ENCODE peak calls at places on chromosomes 16 and 17, in six cellular contexts. Z, R, P, K, W and X are unnamed samples.

GRCh38 chr17:15941781-15942180 is 3.1 kb upstream of the ADORA2B start:
- DNase-seq in W (peak), Z (no peak), K (no peak), P (no peak), R (no peak), X (peak)

GRCh38 chr16:57042157-57043111 is 49.9 kb upstream of the CPNE2 start:
- DNase-seq in P (no peak), W (peak), Z (no peak), R (no peak), K (no peak), X (peak)

GRCh38 chr17:17494499-17495447 is 1.4 kb downstream of the RASD1 start:
- DNase-seq in R (peak), K (peak), W (peak), Z (peak), P (peak), X (no peak)

GRCh38 chr17:66847704-66848103 is 12.8 kb downstream of the CACNG5 start:
- DNase-seq in Z (no peak), K (no peak), W (no peak), R (no peak), P (no peak), X (no peak)

GRCh38 chr16:88753191-88753590 is 31.8 kb downstream of the PIEZO1 start:
- DNase-seq in K (no peak), Z (no peak), R (no peak), W (no peak), P (no peak), X (no peak)

GRCh38 chr17:17928422-17929386 is 43.5 kb downstream of the TOM1L2 start:
- DNase-seq in Z (no peak), R (no peak), K (no peak), P (no peak), W (no peak), X (no peak)

GRCh38 chr17:57892146-57892819 is 42.4 kb upstream of the MRPS23 start:
- DNase-seq in W (peak), R (peak), K (peak), Z (peak), P (peak), X (peak)

GRCh38 chr17:17570207-17570797 is 21.2 kb downstream of the PEMT start:
- DNase-seq in R (no peak), K (no peak), W (peak), P (peak), Z (peak), X (peak)

GRCh38 chr17:57315061-57315851 is 58.9 kb downstream of the MSI2 start:
- DNase-seq in R (no peak), Z (no peak), W (no peak), P (no peak), K (no peak), X (no peak)

GRCh38 chr17:56678249-56679144 is 85.0 kb downstream of the NOG start:
- DNase-seq in P (peak), Z (no peak), R (no peak), W (no peak), K (no peak), X (no peak)

GRCh38 chr17:81067331-81067730 is 32.4 kb downstream of the BAIAP2 start:
- DNase-seq in R (no peak), P (no peak), W (peak), K (no peak), Z (no peak), X (no peak)

GRCh38 chr17:54947396-54947795 is 21.1 kb downstream of the COX11 start:
- DNase-seq in P (no peak), K (no peak), W (no peak), R (no peak), Z (no peak), X (no peak)

GRCh38 chr17:75950850-75951554 is 10.2 kb upstream of the FBF1 start:
- DNase-seq in P (no peak), R (no peak), Z (no peak), W (peak), K (peak), X (no peak)

GRCh38 chr17:3738562-3739295 is 15.0 kb downstream of the HASPIN start:
- DNase-seq in P (peak), Z (no peak), W (no peak), K (no peak), R (no peak), X (peak)

GRCh38 chr16:72367841-72368240 is 195.9 kb upstream of the PMFBP1 start:
- DNase-seq in P (peak), W (no peak), R (no peak), Z (no peak), K (peak), X (no peak)

GRCh38 chr16:22183901-22184614 is 21.8 kb downstream of the SDR42E2 start:
- DNase-seq in Z (no peak), P (no peak), R (no peak), W (peak), K (no peak), X (no peak)

GRCh38 chr17:73013816-73014663 is 78.4 kb downstream of the SLC39A11 start:
- DNase-seq in R (no peak), K (no peak), W (peak), Z (no peak), P (peak), X (peak)

GRCh38 chr16:49547448-49547847 is 173.8 kb downstream of the C16orf78 start:
- DNase-seq in R (no peak), P (no peak), K (no peak), W (no peak), Z (no peak), X (no peak)

GRCh38 chr16:21302898-21303528 is 24.9 kb upstream of the CRYM start:
- DNase-seq in R (peak), P (peak), W (peak), Z (no peak), K (peak), X (peak)

GRCh38 chr16:75758215-75758614 is 31.9 kb upstream of the CPHXL start:
- DNase-seq in K (peak), W (peak), Z (no peak), R (no peak), P (peak), X (peak)

GRCh38 chr17:80586464-80587228 is 42.0 kb downstream of the RPTOR start:
- DNase-seq in R (no peak), K (no peak), W (peak), P (peak), Z (peak), X (no peak)

GRCh38 chr17:40602445-40603443 is 37.5 kb upstream of the CCR7 start:
- DNase-seq in R (no peak), P (no peak), Z (no peak), W (no peak), K (no peak), X (no peak)

GRCh38 chr16:89827383-89828198 is 684 bp upstream of the SPIRE2 start:
- DNase-seq in W (peak), Z (peak), P (peak), R (no peak), K (peak), X (peak)

GRCh38 chr17:10776372-10776771 is 27.5 kb downstream of the TMEM238L start:
- DNase-seq in R (no peak), W (no peak), Z (no peak), K (no peak), P (no peak), X (no peak)

GRCh38 chr17:61139219-61139618 is 260.4 kb upstream of the TBX2 start:
- DNase-seq in W (peak), Z (no peak), K (peak), R (peak), P (peak), X (peak)

GRCh38 chr17:17127156-17127555 is 79.0 kb downstream of the PLD6 start:
- DNase-seq in K (no peak), P (no peak), R (no peak), W (no peak), Z (no peak), X (no peak)

GRCh38 chr16:89122322-89122831 is 28.7 kb downstream of the ACSF3 start:
- DNase-seq in Z (no peak), W (no peak), K (no peak), R (no peak), P (no peak), X (no peak)

GRCh38 chr17:50440172-50440837 is 14.3 kb downstream of the ACSF2 start:
- DNase-seq in Z (peak), R (no peak), W (no peak), K (no peak), P (no peak), X (no peak)

GRCh38 chr16:4316103-4316731 is 350 bp downstream of the GLIS2 start:
- DNase-seq in R (no peak), P (peak), K (no peak), Z (no peak), W (no peak), X (peak)

GRCh38 chr16:74521691-74522090 is 85.2 kb downstream of the GLG1 start:
- DNase-seq in Z (no peak), P (peak), K (peak), R (no peak), W (peak), X (peak)

GRCh38 chr16:16063685-16064084 is 114.3 kb downstream of the ABCC1 start:
- DNase-seq in P (no peak), R (no peak), Z (no peak), K (no peak), W (no peak), X (no peak)

GRCh38 chr17:62017496-62017895 is 47.6 kb downstream of the MED13 start:
- DNase-seq in W (peak), R (no peak), K (peak), P (peak), Z (no peak), X (no peak)

GRCh38 chr16:11359370-11359769 is 14.1 kb downstream of the RMI2 start:
- DNase-seq in K (peak), Z (peak), P (peak), R (no peak), W (peak), X (peak)

GRCh38 chr17:73902416-73903181 is 258.4 kb upstream of the SDK2 start:
- DNase-seq in P (no peak), R (peak), W (no peak), K (no peak), Z (no peak), X (no peak)

GRCh38 chr16:3966681-3967080 is 86.2 kb upstream of the CREBBP start:
- DNase-seq in Z (no peak), K (no peak), P (no peak), R (no peak), W (no peak), X (no peak)

GRCh38 chr16:55703003-55704001 is 47.5 kb downstream of the SLC6A2 start:
- DNase-seq in Z (peak), K (peak), P (peak), W (peak), R (no peak), X (peak)

GRCh38 chr16:6827931-6828330 is 504.7 kb upstream of the RBFOX1 start:
- DNase-seq in Z (no peak), K (no peak), P (no peak), R (no peak), W (no peak), X (no peak)

GRCh38 chr16:67372664-67373063 is 20.6 kb downstream of the TPPP3 start:
- DNase-seq in Z (no peak), W (peak), R (no peak), K (peak), P (peak), X (peak)

GRCh38 chr16:1428511-1428910 is 2.4 kb upstream of the PERCC1 start:
- DNase-seq in K (no peak), W (peak), P (peak), Z (no peak), R (no peak), X (peak)
- TF ChIP-seq CTCF in K (peak), W (peak), P (peak), Z (peak), R (no peak), X (peak)

DNA sequence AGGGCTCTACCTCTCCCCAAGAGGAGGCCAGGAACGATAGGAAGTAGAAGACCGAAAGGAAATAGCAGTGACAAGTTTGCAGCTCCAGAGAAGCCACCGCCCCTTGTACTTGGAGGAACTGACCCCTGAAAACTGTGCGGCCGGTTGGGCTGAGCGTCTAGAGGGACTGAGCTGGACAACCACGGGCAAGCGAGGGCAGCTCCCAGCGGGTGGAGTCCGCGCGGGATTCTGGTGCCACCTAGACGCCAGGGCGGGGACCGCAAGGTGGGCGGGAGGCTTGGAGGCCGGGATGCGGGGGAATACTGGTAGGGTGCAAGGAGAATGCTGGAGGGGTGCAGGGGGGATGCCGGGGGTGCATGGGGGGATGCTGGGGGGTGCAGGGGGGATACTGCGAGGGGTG is 1.3 kb upstream of the SLC6A4 start:
- DNase-seq in W (peak), P (peak), Z (peak), R (peak), K (peak), X (peak)
- TF ChIP-seq CTCF in W (peak), P (no peak), Z (peak), R (peak), K (peak), X (peak)

DNA sequence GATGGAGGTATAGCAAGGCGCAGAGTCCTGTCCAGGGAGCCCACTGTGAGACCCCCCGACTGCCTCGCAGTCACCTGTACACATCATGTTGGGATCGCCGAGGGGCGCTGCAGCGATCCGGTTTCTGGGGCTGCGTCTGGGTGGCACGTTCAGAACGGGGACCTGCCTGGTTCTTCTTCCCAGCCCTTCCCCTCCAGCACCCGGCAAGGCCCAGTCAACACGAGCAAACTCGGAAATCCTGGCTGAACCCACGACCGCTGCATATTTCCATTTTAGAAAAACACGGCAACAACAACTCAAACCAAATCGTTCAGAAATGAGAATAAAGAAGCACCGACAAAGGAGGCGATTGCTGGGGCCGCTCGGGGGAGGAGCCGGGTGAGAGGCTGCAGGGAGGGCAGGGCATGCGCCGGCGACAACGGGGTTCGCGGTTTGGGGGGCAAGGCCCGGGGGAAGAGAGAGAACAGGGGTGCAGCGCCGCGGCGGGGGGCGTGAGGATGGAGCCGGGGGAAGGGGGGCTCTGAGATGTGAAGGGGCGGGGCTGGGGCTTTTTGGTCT is 597 bp downstream of the HSDL1 start:
- DNase-seq in P (peak), W (peak), K (no peak), Z (peak), R (peak), X (peak)
- TF ChIP-seq CTCF in P (peak), W (peak), K (no peak), Z (no peak), R (no peak), X (no peak)

GRCh38 chr16:85057948-85058347 is 30.4 kb downstream of the KIAA0513 start:
- DNase-seq in W (no peak), K (no peak), R (no peak), Z (no peak), P (no peak), X (no peak)

GRCh38 chr16:85056211-85056748 is 28.7 kb downstream of the KIAA0513 start:
- DNase-seq in R (peak), P (peak), Z (peak), W (peak), K (peak), X (no peak)

GRCh38 chr16:85058909-85059308 is 31.3 kb downstream of the KIAA0513 start:
- DNase-seq in W (no peak), R (no peak), Z (no peak), P (no peak), K (no peak), X (no peak)

GRCh38 chr16:85055503-85056210 is 28.1 kb downstream of the KIAA0513 start:
- DNase-seq in R (peak), W (peak), P (peak), K (peak), Z (peak), X (peak)

DNA sequence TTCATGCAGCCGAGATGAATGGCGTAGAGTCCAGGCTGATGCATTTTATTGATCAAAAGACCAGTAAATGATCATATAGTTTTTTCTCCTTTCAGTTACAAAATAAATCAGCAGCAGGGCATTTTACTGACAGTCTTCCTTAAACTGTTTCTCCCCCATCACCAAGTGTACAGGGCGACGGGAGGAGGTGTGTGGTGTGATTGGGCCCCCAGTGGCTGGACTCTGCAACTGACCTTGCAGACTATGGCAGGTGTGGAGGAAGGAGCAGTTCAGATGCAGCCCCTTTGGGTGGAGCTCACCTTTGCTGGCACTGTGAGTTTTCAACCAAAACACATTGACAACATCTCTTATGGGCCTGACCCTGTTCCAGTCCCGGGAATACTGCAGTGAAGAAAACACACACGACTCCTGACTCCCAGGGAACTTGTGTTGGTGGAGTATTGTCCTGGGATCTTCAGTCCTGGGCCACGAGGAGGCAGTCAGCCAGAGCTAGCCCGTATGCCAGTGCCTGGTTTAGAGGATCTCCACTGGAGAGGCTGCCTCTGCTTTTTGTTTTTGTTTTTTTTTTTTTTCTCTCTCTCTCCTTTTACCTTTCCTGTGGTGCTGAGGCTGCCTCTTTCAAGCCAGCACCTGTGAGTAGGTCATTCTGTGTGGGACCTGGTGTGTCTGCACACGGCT is 29.8 kb downstream of the KIAA0513 start:
- DNase-seq in Z (no peak), P (no peak), W (no peak), K (no peak), R (no peak), X (peak)
- TF ChIP-seq CTCF in Z (no peak), P (peak), W (peak), K (peak), R (no peak), X (no peak)

GRCh38 chr16:680625-680945 is 375 bp downstream of the STUB1 start:
- DNase-seq in Z (no peak), K (no peak), W (no peak), P (no peak), R (no peak), X (no peak)

GRCh38 chr16:682493-683395 is 1.4 kb downstream of the JMJD8 start:
- DNase-seq in P (no peak), W (no peak), R (no peak), K (no peak), Z (peak), X (no peak)

GRCh38 chr16:681746-682427 is 1.7 kb downstream of the STUB1 start:
- DNase-seq in Z (peak), P (peak), K (no peak), W (peak), R (no peak), X (peak)

GRCh38 chr16:679808-680624 is at the start of gene STUB1:
- DNase-seq in Z (peak), K (peak), W (peak), P (peak), R (peak), X (peak)

DNA sequence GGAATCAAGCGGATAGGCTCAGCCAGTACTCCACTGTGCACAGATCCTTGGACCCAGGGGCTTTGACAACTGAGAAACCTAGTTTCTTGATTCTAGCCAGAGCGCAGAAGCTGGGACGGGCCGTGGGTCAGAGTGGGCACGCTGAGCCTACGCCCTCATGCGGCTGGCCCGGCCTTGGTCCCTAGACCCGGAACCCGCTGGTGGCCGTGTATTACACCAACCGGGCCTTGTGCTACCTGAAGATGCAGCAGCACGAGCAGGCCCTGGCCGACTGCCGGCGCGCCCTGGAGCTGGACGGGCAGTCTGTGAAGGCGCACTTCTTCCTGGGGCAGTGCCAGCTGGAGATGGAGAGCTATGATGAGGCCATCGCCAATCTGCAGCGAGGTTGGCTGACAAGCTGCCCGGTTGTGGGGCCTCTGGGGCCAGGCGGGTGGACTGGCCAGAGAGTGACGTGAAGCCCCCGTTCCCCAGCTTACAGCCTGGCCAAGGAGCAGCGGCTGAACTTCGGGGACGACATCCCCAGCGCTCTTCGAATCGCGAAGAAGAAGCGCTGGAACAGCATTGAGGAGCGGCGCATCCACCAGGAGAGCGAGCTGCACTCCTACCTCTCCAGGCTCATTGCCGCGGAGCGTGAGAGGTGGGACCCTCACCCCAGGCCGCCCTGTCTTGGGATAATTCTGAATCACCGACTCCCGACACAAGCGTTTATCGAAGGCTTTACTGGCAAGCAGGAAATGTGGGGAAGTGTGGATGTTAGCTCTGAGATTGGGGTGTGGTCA is 946 bp downstream of the STUB1 start:
- DNase-seq in R (no peak), P (peak), Z (peak), K (peak), W (peak), X (peak)
- TF ChIP-seq CTCF in R (no peak), P (no peak), Z (no peak), K (no peak), W (peak), X (no peak)